ENCODE peak calls at places on chromosomes 6 and 20, in nine cellular contexts. B, S, P, T, V, D, H, M and X are unnamed samples.

GRCh38 chr20:43188234-43188653 is 1.5 kb downstream of the PTPRT start:
- DNase-seq in B (no peak), S (no peak), P (no peak), T (no peak), V (no peak), D (no peak), H (no peak), M (no peak), X (no peak)

GRCh38 chr20:55086421-55086820 is 611.0 kb downstream of the DOK5 start:
- DNase-seq in B (no peak), S (no peak), P (no peak), T (no peak), V (no peak), D (no peak), H (no peak), M (no peak), X (no peak)

GRCh38 chr20:1185781-1186334 is 1.1 kb upstream of the TMEM74B start:
- DNase-seq in B (peak), S (peak), P (peak), T (no peak), V (peak), D (peak), H (no peak), M (no peak), X (no peak)

GRCh38 chr20:61191096-61191495 is 61.0 kb upstream of the CDH4 start:
- DNase-seq in B (no peak), S (no peak), P (no peak), T (no peak), V (no peak), D (no peak), H (no peak), M (no peak), X (no peak)

GRCh38 chr20:42595625-42596024 is 594.1 kb downstream of the PTPRT start:
- DNase-seq in B (no peak), S (no peak), P (no peak), T (no peak), V (no peak), D (no peak), H (no peak), M (no peak), X (no peak)

GRCh38 chr20:20680991-20681508 is 31.4 kb downstream of the RALGAPA2 start:
- DNase-seq in B (no peak), S (no peak), P (no peak), T (no peak), V (no peak), D (no peak), H (no peak), M (no peak), X (no peak)

GRCh38 chr20:50438986-50439407 is 71.2 kb upstream of the PTPN1 start:
- DNase-seq in B (no peak), S (peak), P (peak), T (no peak), V (peak), D (peak), H (no peak), M (no peak), X (no peak)

GRCh38 chr6:30610065-30610464 is 7.0 kb downstream of the PPP1R10 start:
- DNase-seq in B (no peak), S (no peak), P (no peak), T (no peak), V (no peak), D (no peak), H (no peak), M (no peak), X (no peak)

GRCh38 chr20:21096321-21097043 is 9.7 kb downstream of the LINC00237 start:
- DNase-seq in B (no peak), S (no peak), P (peak), T (no peak), V (no peak), D (no peak), H (no peak), M (no peak), X (no peak)

GRCh38 chr6:46935687-46936086 is 13.9 kb upstream of the ADGRF5 start:
- DNase-seq in B (no peak), S (no peak), P (no peak), T (no peak), V (no peak), D (no peak), H (no peak), M (no peak), X (no peak)

GRCh38 chr6:168895102-168895812 is 358.4 kb downstream of the THBS2 start:
- DNase-seq in B (peak), S (peak), P (peak), T (peak), V (peak), D (peak), H (no peak), M (peak), X (peak)

GRCh38 chr6:134063966-134064445 is 11.6 kb upstream of the SLC2A12 start:
- DNase-seq in B (no peak), S (peak), P (peak), T (no peak), V (peak), D (peak), H (no peak), M (no peak), X (peak)

GRCh38 chr6:96789871-96790270 is 47.4 kb downstream of the GPR63 start:
- DNase-seq in B (no peak), S (no peak), P (no peak), T (no peak), V (no peak), D (no peak), H (no peak), M (no peak), X (no peak)

GRCh38 chr6:136889271-136890193 is 32.6 kb upstream of the SLC35D3 start:
- DNase-seq in B (no peak), S (no peak), P (no peak), T (no peak), V (no peak), D (peak), H (no peak), M (no peak), X (no peak)

GRCh38 chr20:41733151-41733550 is 115.0 kb upstream of the CHD6 start:
- DNase-seq in B (no peak), S (no peak), P (peak), T (peak), V (no peak), D (no peak), H (no peak), M (no peak), X (no peak)

GRCh38 chr6:35073211-35073610 is 67.9 kb downstream of the TCP11 start:
- DNase-seq in B (no peak), S (no peak), P (no peak), T (no peak), V (no peak), D (no peak), H (no peak), M (no peak), X (peak)

GRCh38 chr6:29626948-29627761 is 5.8 kb downstream of the GABBR1 start:
- DNase-seq in B (no peak), S (no peak), P (no peak), T (no peak), V (no peak), D (no peak), H (no peak), M (no peak), X (no peak)

GRCh38 chr6:22353036-22353560 is 56.3 kb upstream of the PRL start:
- DNase-seq in B (no peak), S (no peak), P (peak), T (no peak), V (no peak), D (no peak), H (no peak), M (no peak), X (no peak)

GRCh38 chr6:155026366-155027045 is 31.4 kb downstream of the TIAM2 start:
- DNase-seq in B (no peak), S (no peak), P (peak), T (peak), V (peak), D (peak), H (no peak), M (peak), X (peak)

GRCh38 chr6:127879685-127880084 is 21.2 kb downstream of the THEMIS start:
- DNase-seq in B (no peak), S (peak), P (peak), T (no peak), V (peak), D (peak), H (no peak), M (no peak), X (peak)

GRCh38 chr6:36089048-36089447 is 41.3 kb upstream of the MAPK13 start:
- DNase-seq in B (no peak), S (no peak), P (no peak), T (no peak), V (no peak), D (no peak), H (no peak), M (no peak), X (no peak)

GRCh38 chr6:159252955-159253508 is 83.8 kb downstream of the FNDC1 start:
- DNase-seq in B (no peak), S (no peak), P (peak), T (no peak), V (peak), D (peak), H (no peak), M (peak), X (no peak)

GRCh38 chr6:12246900-12247299 is 43.3 kb upstream of the EDN1 start:
- DNase-seq in B (no peak), S (no peak), P (no peak), T (no peak), V (no peak), D (no peak), H (no peak), M (no peak), X (no peak)

GRCh38 chr6:138540468-138540867 is 41.2 kb upstream of the NHSL1 start:
- DNase-seq in B (no peak), S (no peak), P (peak), T (no peak), V (peak), D (peak), H (no peak), M (no peak), X (no peak)

GRCh38 chr6:169212436-169212835 is 41.2 kb downstream of the THBS2 start:
- DNase-seq in B (no peak), S (no peak), P (no peak), T (no peak), V (peak), D (no peak), H (no peak), M (peak), X (no peak)

GRCh38 chr6:132964101-132964867 is 149.9 kb downstream of the RPS12 start:
- DNase-seq in B (no peak), S (no peak), P (peak), T (no peak), V (peak), D (no peak), H (no peak), M (no peak), X (no peak)